ENCODE peak calls at places on chromosomes 2 and 18, in ten cellular contexts. One of them, this sample, is unnamed.

GRCh38 chr18:49177071-49177470 is 226.3 kb upstream of the SMAD7 start:
- DNase-seq in cardiac muscle cell: no peak
- DNase-seq in colonic mucosa: no peak
- DNase-seq in fibroblast of lung: no peak
- DNase-seq in body of pancreas: no peak
- DNase-seq in thyroid gland: no peak
- DNase-seq in astrocyte: no peak
- DNase-seq in left lung: no peak
- DNase-seq in lower lobe of right lung: no peak
- DNase-seq in Peyer's patch: no peak
- DNase-seq in this sample: no peak

GRCh38 chr18:56257215-56257614 is 381.2 kb downstream of the TXNL1 start:
- DNase-seq in cardiac muscle cell: no peak
- DNase-seq in colonic mucosa: no peak
- DNase-seq in fibroblast of lung: peak; percentile 83
- DNase-seq in body of pancreas: no peak
- DNase-seq in thyroid gland: no peak
- DNase-seq in astrocyte: peak; percentile 97
- DNase-seq in left lung: no peak
- DNase-seq in lower lobe of right lung: no peak
- DNase-seq in Peyer's patch: no peak
- DNase-seq in this sample: no peak

GRCh38 chr2:41334159-41334558 is 713.7 kb upstream of the PKDCC start:
- DNase-seq in cardiac muscle cell: no peak
- DNase-seq in colonic mucosa: no peak
- DNase-seq in fibroblast of lung: no peak
- DNase-seq in body of pancreas: no peak
- DNase-seq in thyroid gland: no peak
- DNase-seq in astrocyte: no peak
- DNase-seq in left lung: no peak
- DNase-seq in lower lobe of right lung: no peak
- DNase-seq in Peyer's patch: no peak
- DNase-seq in this sample: no peak

GRCh38 chr2:239190346-239190745 is 210.5 kb downstream of the HDAC4 start:
- DNase-seq in cardiac muscle cell: no peak
- DNase-seq in colonic mucosa: no peak
- DNase-seq in fibroblast of lung: no peak
- DNase-seq in body of pancreas: peak; percentile 2
- DNase-seq in thyroid gland: no peak
- DNase-seq in astrocyte: no peak
- DNase-seq in left lung: peak; percentile 41
- DNase-seq in lower lobe of right lung: no peak
- DNase-seq in Peyer's patch: no peak
- DNase-seq in this sample: peak; percentile 9

GRCh38 chr2:146734042-146734715 is 1110.7 kb upstream of the ACVR2A start:
- DNase-seq in cardiac muscle cell: peak; percentile 64
- DNase-seq in colonic mucosa: no peak
- DNase-seq in fibroblast of lung: peak; percentile 90
- DNase-seq in body of pancreas: no peak
- DNase-seq in thyroid gland: no peak
- DNase-seq in astrocyte: peak; percentile 24
- DNase-seq in left lung: no peak
- DNase-seq in lower lobe of right lung: no peak
- DNase-seq in Peyer's patch: no peak
- DNase-seq in this sample: no peak

GRCh38 chr2:215722125-215722524 is 286.3 kb upstream of the FN1 start:
- DNase-seq in cardiac muscle cell: no peak
- DNase-seq in colonic mucosa: no peak
- DNase-seq in fibroblast of lung: no peak
- DNase-seq in body of pancreas: no peak
- DNase-seq in thyroid gland: no peak
- DNase-seq in astrocyte: peak; percentile 48
- DNase-seq in left lung: no peak
- DNase-seq in lower lobe of right lung: no peak
- DNase-seq in Peyer's patch: no peak
- DNase-seq in this sample: peak; percentile 43

GRCh38 chr2:27596627-27597026 is 13.8 kb downstream of the ZNF512 start:
- DNase-seq in cardiac muscle cell: no peak
- DNase-seq in colonic mucosa: no peak
- DNase-seq in fibroblast of lung: peak; percentile 15
- DNase-seq in body of pancreas: no peak
- DNase-seq in thyroid gland: no peak
- DNase-seq in astrocyte: no peak
- DNase-seq in left lung: no peak
- DNase-seq in lower lobe of right lung: no peak
- DNase-seq in Peyer's patch: no peak
- DNase-seq in this sample: no peak

GRCh38 chr2:64819774-64820688 is 166.3 kb upstream of the SERTAD2 start:
- DNase-seq in cardiac muscle cell: no peak
- DNase-seq in colonic mucosa: no peak
- DNase-seq in fibroblast of lung: no peak
- DNase-seq in body of pancreas: no peak
- DNase-seq in thyroid gland: no peak
- DNase-seq in astrocyte: no peak
- DNase-seq in left lung: no peak
- DNase-seq in lower lobe of right lung: no peak
- DNase-seq in Peyer's patch: peak; percentile 78
- DNase-seq in this sample: no peak

GRCh38 chr18:73787316-73787715 is 360.3 kb downstream of the FBXO15 start:
- DNase-seq in cardiac muscle cell: no peak
- DNase-seq in colonic mucosa: no peak
- DNase-seq in fibroblast of lung: no peak
- DNase-seq in body of pancreas: no peak
- DNase-seq in thyroid gland: no peak
- DNase-seq in astrocyte: no peak
- DNase-seq in left lung: no peak
- DNase-seq in lower lobe of right lung: no peak
- DNase-seq in Peyer's patch: no peak
- DNase-seq in this sample: no peak

GRCh38 chr18:34709104-34709503 is 994 bp upstream of the DTNA start:
- DNase-seq in cardiac muscle cell: no peak
- DNase-seq in colonic mucosa: no peak
- DNase-seq in fibroblast of lung: peak; percentile 91
- DNase-seq in body of pancreas: no peak
- DNase-seq in thyroid gland: no peak
- DNase-seq in astrocyte: peak; percentile 69
- DNase-seq in left lung: no peak
- DNase-seq in lower lobe of right lung: no peak
- DNase-seq in Peyer's patch: no peak
- DNase-seq in this sample: peak; percentile 74

GRCh38 chr18:44465337-44465736 is 215.4 kb upstream of the SETBP1 start:
- DNase-seq in cardiac muscle cell: no peak
- DNase-seq in colonic mucosa: no peak
- DNase-seq in fibroblast of lung: peak; percentile 22
- DNase-seq in body of pancreas: no peak
- DNase-seq in thyroid gland: no peak
- DNase-seq in astrocyte: peak; percentile 46
- DNase-seq in left lung: no peak
- DNase-seq in lower lobe of right lung: no peak
- DNase-seq in Peyer's patch: no peak
- DNase-seq in this sample: no peak

GRCh38 chr2:47373747-47374146 is 29.2 kb upstream of the MSH2 start:
- DNase-seq in cardiac muscle cell: peak; percentile 26
- DNase-seq in colonic mucosa: no peak
- DNase-seq in fibroblast of lung: no peak
- DNase-seq in body of pancreas: peak; percentile 53
- DNase-seq in thyroid gland: peak; percentile 57
- DNase-seq in astrocyte: no peak
- DNase-seq in left lung: no peak
- DNase-seq in lower lobe of right lung: no peak
- DNase-seq in Peyer's patch: peak; percentile 70
- DNase-seq in this sample: no peak
- TF ChIP-seq CTCF in cardiac muscle cell: no peak
- TF ChIP-seq CTCF in colonic mucosa: no peak
- TF ChIP-seq CTCF in fibroblast of lung: no peak
- TF ChIP-seq CTCF in body of pancreas: no peak
- TF ChIP-seq CTCF in thyroid gland: peak; percentile 22
- TF ChIP-seq CTCF in astrocyte: no peak
- TF ChIP-seq CTCF in left lung: no peak
- TF ChIP-seq CTCF in lower lobe of right lung: no peak
- TF ChIP-seq CTCF in Peyer's patch: peak; percentile 9
- TF ChIP-seq CTCF in this sample: no peak

GRCh38 chr2:11805920-11806319 is 59.5 kb downstream of the LPIN1 start:
- DNase-seq in cardiac muscle cell: no peak
- DNase-seq in colonic mucosa: no peak
- DNase-seq in fibroblast of lung: no peak
- DNase-seq in body of pancreas: no peak
- DNase-seq in thyroid gland: no peak
- DNase-seq in astrocyte: no peak
- DNase-seq in left lung: no peak
- DNase-seq in lower lobe of right lung: no peak
- DNase-seq in Peyer's patch: no peak
- DNase-seq in this sample: no peak
- H3K4me1 ChIP-seq in cardiac muscle cell: peaks cover 9% of the 10 kb centered on the region
- H3K4me1 ChIP-seq in colonic mucosa: no peaks in the 10 kb centered on the region
- H3K4me1 ChIP-seq in fibroblast of lung: no peaks in the 10 kb centered on the region
- H3K4me1 ChIP-seq in body of pancreas: no peaks in the 10 kb centered on the region
- H3K4me1 ChIP-seq in thyroid gland: no peaks in the 10 kb centered on the region
- H3K4me1 ChIP-seq in astrocyte: peaks cover 8% of the 10 kb centered on the region
- H3K4me1 ChIP-seq in left lung: no peaks in the 10 kb centered on the region
- H3K4me1 ChIP-seq in lower lobe of right lung: no peaks in the 10 kb centered on the region
- H3K4me1 ChIP-seq in Peyer's patch: no peaks in the 10 kb centered on the region
- H3K4me1 ChIP-seq in this sample: no peaks in the 10 kb centered on the region

GRCh38 chr2:163884416-163884815 is 148.6 kb upstream of the FIGN start:
- DNase-seq in cardiac muscle cell: no peak
- DNase-seq in colonic mucosa: no peak
- DNase-seq in fibroblast of lung: no peak
- DNase-seq in body of pancreas: no peak
- DNase-seq in thyroid gland: no peak
- DNase-seq in astrocyte: no peak
- DNase-seq in left lung: peak; percentile 32
- DNase-seq in lower lobe of right lung: no peak
- DNase-seq in Peyer's patch: no peak
- DNase-seq in this sample: no peak

GRCh38 chr2:163877316-163877715 is 141.5 kb upstream of the FIGN start:
- DNase-seq in cardiac muscle cell: peak; percentile 8
- DNase-seq in colonic mucosa: no peak
- DNase-seq in fibroblast of lung: peak; percentile 2
- DNase-seq in body of pancreas: no peak
- DNase-seq in thyroid gland: no peak
- DNase-seq in astrocyte: peak; percentile 51
- DNase-seq in left lung: no peak
- DNase-seq in lower lobe of right lung: no peak
- DNase-seq in Peyer's patch: no peak
- DNase-seq in this sample: no peak

GRCh38 chr2:163878718-163879117 is 142.9 kb upstream of the FIGN start:
- DNase-seq in cardiac muscle cell: peak; percentile 64
- DNase-seq in colonic mucosa: peak; percentile 18
- DNase-seq in fibroblast of lung: peak; percentile 39
- DNase-seq in body of pancreas: peak; percentile 65
- DNase-seq in thyroid gland: peak; percentile 6
- DNase-seq in astrocyte: no peak
- DNase-seq in left lung: no peak
- DNase-seq in lower lobe of right lung: no peak
- DNase-seq in Peyer's patch: no peak
- DNase-seq in this sample: no peak
- TF ChIP-seq CTCF in cardiac muscle cell: peak; percentile 70
- TF ChIP-seq CTCF in colonic mucosa: no peak
- TF ChIP-seq CTCF in fibroblast of lung: peak; percentile 64
- TF ChIP-seq CTCF in body of pancreas: peak; percentile 45
- TF ChIP-seq CTCF in thyroid gland: no peak
- TF ChIP-seq CTCF in astrocyte: peak; percentile 27
- TF ChIP-seq CTCF in left lung: no peak
- TF ChIP-seq CTCF in lower lobe of right lung: peak; percentile 43
- TF ChIP-seq CTCF in Peyer's patch: peak; percentile 3
- TF ChIP-seq CTCF in this sample: no peak

GRCh38 chr2:10796703-10797102 is 15.9 kb downstream of the PDIA6 start:
- DNase-seq in cardiac muscle cell: no peak
- DNase-seq in colonic mucosa: no peak
- DNase-seq in fibroblast of lung: no peak
- DNase-seq in body of pancreas: no peak
- DNase-seq in thyroid gland: no peak
- DNase-seq in astrocyte: no peak
- DNase-seq in left lung: no peak
- DNase-seq in lower lobe of right lung: no peak
- DNase-seq in Peyer's patch: no peak
- DNase-seq in this sample: no peak
- H3K4me1 ChIP-seq in cardiac muscle cell: peaks cover 14% of the 10 kb centered on the region
- H3K4me1 ChIP-seq in colonic mucosa: no peaks in the 10 kb centered on the region
- H3K4me1 ChIP-seq in fibroblast of lung: no peaks in the 10 kb centered on the region
- H3K4me1 ChIP-seq in body of pancreas: peaks cover 10% of the 10 kb centered on the region
- H3K4me1 ChIP-seq in thyroid gland: no peaks in the 10 kb centered on the region
- H3K4me1 ChIP-seq in astrocyte: no peaks in the 10 kb centered on the region
- H3K4me1 ChIP-seq in left lung: no peaks in the 10 kb centered on the region
- H3K4me1 ChIP-seq in lower lobe of right lung: no peaks in the 10 kb centered on the region
- H3K4me1 ChIP-seq in Peyer's patch: no peaks in the 10 kb centered on the region
- H3K4me1 ChIP-seq in this sample: no peaks in the 10 kb centered on the region

DNA sequence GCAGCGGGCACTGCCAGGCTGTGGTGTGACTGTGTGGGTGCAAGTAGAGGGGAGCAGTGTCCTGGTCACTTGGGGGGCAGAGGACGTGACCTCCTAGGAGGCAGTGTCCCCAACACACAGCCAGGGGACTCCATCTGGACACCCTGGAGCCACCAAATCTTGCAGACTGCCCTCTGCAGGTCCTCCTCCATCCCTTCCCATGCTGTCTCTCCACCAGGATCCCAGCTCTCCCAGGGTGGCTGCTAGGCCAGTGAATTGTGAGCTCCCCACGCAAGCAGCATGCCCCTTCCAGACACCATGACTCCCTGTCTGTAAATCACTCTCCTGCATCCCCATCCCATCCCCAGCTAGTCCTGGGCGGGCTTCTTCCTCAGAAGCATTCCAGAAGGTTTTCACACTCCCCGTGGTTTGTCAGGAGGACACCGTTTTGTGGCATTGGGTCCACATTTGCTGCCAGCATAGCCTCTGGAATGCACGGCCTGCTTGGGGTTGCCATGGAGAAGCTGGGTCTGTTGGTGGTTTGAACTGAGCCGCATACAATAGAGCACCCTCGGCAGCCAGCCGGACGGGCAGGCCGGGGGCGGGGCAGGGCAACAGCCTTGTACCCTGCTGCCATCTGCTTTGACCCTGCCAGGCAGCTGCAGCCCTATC is 210.7 kb downstream of the KLHL29 start:
- DNase-seq in cardiac muscle cell: no peak
- DNase-seq in colonic mucosa: no peak
- DNase-seq in fibroblast of lung: no peak
- DNase-seq in body of pancreas: peak; percentile 46
- DNase-seq in thyroid gland: peak; percentile 29
- DNase-seq in astrocyte: peak; percentile 80
- DNase-seq in left lung: no peak
- DNase-seq in lower lobe of right lung: peak; percentile 54
- DNase-seq in Peyer's patch: no peak
- DNase-seq in this sample: no peak
- TF ChIP-seq CTCF in cardiac muscle cell: no peak
- TF ChIP-seq CTCF in colonic mucosa: no peak
- TF ChIP-seq CTCF in fibroblast of lung: no peak
- TF ChIP-seq CTCF in body of pancreas: no peak
- TF ChIP-seq CTCF in thyroid gland: no peak
- TF ChIP-seq CTCF in astrocyte: no peak
- TF ChIP-seq CTCF in left lung: no peak
- TF ChIP-seq CTCF in lower lobe of right lung: no peak
- TF ChIP-seq CTCF in Peyer's patch: no peak
- TF ChIP-seq CTCF in this sample: no peak

This sample was measured in uterus.